ENCODE peak calls at places on chromosomes 13 and 19, in eight cellular contexts. One of them, this sample, is unnamed. For H3K27me3, the result is how much of the 10 kb centered on the place peaks cover.

GRCh38 chr19:9799162-9799561 is 19.7 kb downstream of the FBXL12 start:
- DNase-seq in IMR-90: no peak
- DNase-seq in stomach: no peak
- DNase-seq in Peyer's patch: no peak
- DNase-seq in keratinocyte: no peak
- DNase-seq in aorta: no peak
- DNase-seq in GM23248: no peak
- DNase-seq in mammary epithelial cell: no peak
- DNase-seq in this sample: no peak

GRCh38 chr13:41196620-41197019 is 2.3 kb upstream of the KBTBD7 start:
- DNase-seq in mammary epithelial cell: peak
- DNase-seq in keratinocyte: no peak
- DNase-seq in stomach: no peak
- DNase-seq in IMR-90: no peak
- DNase-seq in GM23248: peak
- DNase-seq in aorta: no peak
- DNase-seq in Peyer's patch: no peak
- DNase-seq in this sample: no peak

GRCh38 chr13:110380359-110381028 is 73.4 kb downstream of the COL4A2 start:
- DNase-seq in mammary epithelial cell: no peak
- DNase-seq in stomach: no peak
- DNase-seq in aorta: peak
- DNase-seq in IMR-90: peak
- DNase-seq in GM23248: peak
- DNase-seq in Peyer's patch: no peak
- DNase-seq in keratinocyte: no peak
- DNase-seq in this sample: peak

GRCh38 chr19:3632739-3633558 is 6.4 kb upstream of the CACTIN start:
- DNase-seq in GM23248: no peak
- DNase-seq in stomach: no peak
- DNase-seq in Peyer's patch: no peak
- DNase-seq in mammary epithelial cell: no peak
- DNase-seq in IMR-90: no peak
- DNase-seq in keratinocyte: no peak
- DNase-seq in aorta: no peak
- DNase-seq in this sample: no peak

GRCh38 chr19:3411636-3412035 is 45.3 kb downstream of the NFIC start:
- DNase-seq in stomach: peak
- DNase-seq in aorta: no peak
- DNase-seq in GM23248: no peak
- DNase-seq in Peyer's patch: no peak
- DNase-seq in keratinocyte: no peak
- DNase-seq in IMR-90: no peak
- DNase-seq in mammary epithelial cell: no peak
- DNase-seq in this sample: no peak

GRCh38 chr19:19211499-19212432 is at the start of gene NCAN:
- DNase-seq in keratinocyte: no peak
- DNase-seq in stomach: no peak
- DNase-seq in IMR-90: no peak
- DNase-seq in aorta: no peak
- DNase-seq in mammary epithelial cell: no peak
- DNase-seq in GM23248: no peak
- DNase-seq in Peyer's patch: no peak
- DNase-seq in this sample: no peak

GRCh38 chr19:3375221-3376088 is 9.1 kb downstream of the NFIC start:
- DNase-seq in IMR-90: peak
- DNase-seq in aorta: peak
- DNase-seq in Peyer's patch: no peak
- DNase-seq in stomach: peak
- DNase-seq in mammary epithelial cell: no peak
- DNase-seq in keratinocyte: no peak
- DNase-seq in GM23248: peak
- DNase-seq in this sample: peak

GRCh38 chr19:41753159-41753558 is 2.2 kb upstream of the CEACAM6 start:
- DNase-seq in Peyer's patch: peak
- DNase-seq in GM23248: peak
- DNase-seq in IMR-90: no peak
- DNase-seq in aorta: peak
- DNase-seq in stomach: peak
- DNase-seq in mammary epithelial cell: peak
- DNase-seq in keratinocyte: no peak
- DNase-seq in this sample: no peak

GRCh38 chr13:54305377-54305776 is 1276.8 kb downstream of the OLFM4 start:
- DNase-seq in IMR-90: no peak
- DNase-seq in aorta: no peak
- DNase-seq in mammary epithelial cell: no peak
- DNase-seq in GM23248: no peak
- DNase-seq in stomach: no peak
- DNase-seq in Peyer's patch: no peak
- DNase-seq in keratinocyte: no peak
- DNase-seq in this sample: no peak

GRCh38 chr19:55486971-55487883 is 1.0 kb upstream of the SSC5D start:
- DNase-seq in keratinocyte: peak
- DNase-seq in stomach: no peak
- DNase-seq in Peyer's patch: no peak
- DNase-seq in mammary epithelial cell: peak
- DNase-seq in IMR-90: peak
- DNase-seq in aorta: peak
- DNase-seq in GM23248: peak
- DNase-seq in this sample: peak

GRCh38 chr19:2047449-2048103 is 3.5 kb downstream of the MKNK2 start:
- DNase-seq in GM23248: peak
- DNase-seq in mammary epithelial cell: no peak
- DNase-seq in keratinocyte: no peak
- DNase-seq in IMR-90: no peak
- DNase-seq in aorta: peak
- DNase-seq in Peyer's patch: peak
- DNase-seq in stomach: peak
- DNase-seq in this sample: no peak

GRCh38 chr19:46945668-46946067 is 74.0 kb upstream of the NPAS1 start:
- DNase-seq in stomach: no peak
- DNase-seq in keratinocyte: no peak
- DNase-seq in Peyer's patch: no peak
- DNase-seq in mammary epithelial cell: no peak
- DNase-seq in IMR-90: no peak
- DNase-seq in aorta: no peak
- DNase-seq in GM23248: peak
- DNase-seq in this sample: no peak

GRCh38 chr19:4474504-4475136 is 2.5 kb downstream of the HDGFL2 start:
- DNase-seq in stomach: no peak
- DNase-seq in IMR-90: peak
- DNase-seq in mammary epithelial cell: peak
- DNase-seq in GM23248: peak
- DNase-seq in Peyer's patch: no peak
- DNase-seq in aorta: no peak
- DNase-seq in keratinocyte: no peak
- DNase-seq in this sample: no peak

GRCh38 chr19:16153582-16154336 is 10.3 kb downstream of the HSH2D start:
- DNase-seq in keratinocyte: no peak
- DNase-seq in stomach: no peak
- DNase-seq in mammary epithelial cell: no peak
- DNase-seq in Peyer's patch: no peak
- DNase-seq in GM23248: peak
- DNase-seq in aorta: no peak
- DNase-seq in IMR-90: no peak
- DNase-seq in this sample: no peak

GRCh38 chr19:16156904-16157303 is 13.4 kb downstream of the HSH2D start:
- DNase-seq in stomach: no peak
- DNase-seq in GM23248: no peak
- DNase-seq in Peyer's patch: no peak
- DNase-seq in aorta: no peak
- DNase-seq in IMR-90: no peak
- DNase-seq in mammary epithelial cell: no peak
- DNase-seq in keratinocyte: no peak
- DNase-seq in this sample: no peak

GRCh38 chr19:16155128-16155527 is 11.6 kb downstream of the HSH2D start:
- DNase-seq in stomach: no peak
- DNase-seq in keratinocyte: no peak
- DNase-seq in aorta: no peak
- DNase-seq in Peyer's patch: no peak
- DNase-seq in IMR-90: no peak
- DNase-seq in GM23248: no peak
- DNase-seq in mammary epithelial cell: no peak
- DNase-seq in this sample: no peak

GRCh38 chr19:16157601-16158000 is 14.1 kb downstream of the HSH2D start:
- DNase-seq in keratinocyte: no peak
- DNase-seq in stomach: no peak
- DNase-seq in GM23248: no peak
- DNase-seq in IMR-90: no peak
- DNase-seq in aorta: no peak
- DNase-seq in Peyer's patch: no peak
- DNase-seq in mammary epithelial cell: no peak
- DNase-seq in this sample: no peak

DNA sequence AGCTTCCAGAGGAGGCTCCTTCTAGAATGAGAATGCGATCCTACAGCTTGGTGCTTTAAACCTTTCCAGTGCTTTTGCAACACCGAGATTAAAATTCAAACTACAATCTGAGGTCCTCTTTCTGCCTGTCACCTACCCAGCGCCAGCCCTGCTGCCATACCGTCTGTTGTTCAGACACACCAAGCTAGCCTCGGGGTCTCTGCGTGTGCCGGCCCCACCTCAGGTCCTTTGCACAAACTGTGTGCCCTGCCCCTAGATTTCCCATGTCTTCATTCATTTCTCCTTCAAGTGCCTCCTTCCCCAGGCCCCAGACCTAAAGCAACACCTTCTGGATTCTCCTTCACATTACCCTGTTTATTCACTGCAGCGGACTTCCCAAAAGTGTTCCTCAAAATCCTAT is 11.1 kb downstream of the HSH2D start:
- DNase-seq in stomach: no peak
- DNase-seq in IMR-90: no peak
- DNase-seq in mammary epithelial cell: no peak
- DNase-seq in aorta: no peak
- DNase-seq in keratinocyte: no peak
- DNase-seq in GM23248: no peak
- DNase-seq in Peyer's patch: no peak
- DNase-seq in this sample: no peak
- H3K27ac ChIP-seq in stomach: no peak
- H3K27ac ChIP-seq in IMR-90: no peak
- H3K27ac ChIP-seq in mammary epithelial cell: no peak
- H3K27ac ChIP-seq in aorta: no peak
- H3K27ac ChIP-seq in keratinocyte: no peak
- H3K27ac ChIP-seq in GM23248: no peak
- H3K27ac ChIP-seq in Peyer's patch: no peak
- H3K27ac ChIP-seq in this sample: no peak

GRCh38 chr19:6586726-6587092 is 4.2 kb downstream of the CD70 start:
- DNase-seq in mammary epithelial cell: no peak
- DNase-seq in stomach: no peak
- DNase-seq in keratinocyte: no peak
- DNase-seq in GM23248: no peak
- DNase-seq in Peyer's patch: no peak
- DNase-seq in aorta: no peak
- DNase-seq in IMR-90: no peak
- DNase-seq in this sample: no peak
- H3K27me3 ChIP-seq in mammary epithelial cell: under half
- H3K27me3 ChIP-seq in stomach: half or more
- H3K27me3 ChIP-seq in keratinocyte: half or more
- H3K27me3 ChIP-seq in GM23248: half or more
- H3K27me3 ChIP-seq in Peyer's patch: under half
- H3K27me3 ChIP-seq in aorta: under half
- H3K27me3 ChIP-seq in IMR-90: under half
- H3K27me3 ChIP-seq in this sample: under half

GRCh38 chr19:49530708-49531107 is 2.9 kb downstream of the RCN3 start:
- DNase-seq in keratinocyte: no peak
- DNase-seq in IMR-90: no peak
- DNase-seq in Peyer's patch: no peak
- DNase-seq in mammary epithelial cell: no peak
- DNase-seq in aorta: no peak
- DNase-seq in stomach: no peak
- DNase-seq in GM23248: no peak
- DNase-seq in this sample: no peak

GRCh38 chr19:49534632-49535385 is 7.0 kb downstream of the RCN3 start:
- DNase-seq in mammary epithelial cell: no peak
- DNase-seq in keratinocyte: no peak
- DNase-seq in aorta: no peak
- DNase-seq in GM23248: no peak
- DNase-seq in stomach: no peak
- DNase-seq in Peyer's patch: no peak
- DNase-seq in IMR-90: no peak
- DNase-seq in this sample: no peak

GRCh38 chr19:49538643-49539042 is 10.8 kb downstream of the RCN3 start:
- DNase-seq in stomach: no peak
- DNase-seq in keratinocyte: no peak
- DNase-seq in mammary epithelial cell: no peak
- DNase-seq in aorta: no peak
- DNase-seq in Peyer's patch: no peak
- DNase-seq in IMR-90: no peak
- DNase-seq in GM23248: no peak
- DNase-seq in this sample: no peak

GRCh38 chr19:49536921-49537462 is 9.2 kb downstream of the RCN3 start:
- DNase-seq in Peyer's patch: no peak
- DNase-seq in IMR-90: no peak
- DNase-seq in mammary epithelial cell: no peak
- DNase-seq in GM23248: no peak
- DNase-seq in stomach: no peak
- DNase-seq in aorta: no peak
- DNase-seq in keratinocyte: no peak
- DNase-seq in this sample: no peak

DNA sequence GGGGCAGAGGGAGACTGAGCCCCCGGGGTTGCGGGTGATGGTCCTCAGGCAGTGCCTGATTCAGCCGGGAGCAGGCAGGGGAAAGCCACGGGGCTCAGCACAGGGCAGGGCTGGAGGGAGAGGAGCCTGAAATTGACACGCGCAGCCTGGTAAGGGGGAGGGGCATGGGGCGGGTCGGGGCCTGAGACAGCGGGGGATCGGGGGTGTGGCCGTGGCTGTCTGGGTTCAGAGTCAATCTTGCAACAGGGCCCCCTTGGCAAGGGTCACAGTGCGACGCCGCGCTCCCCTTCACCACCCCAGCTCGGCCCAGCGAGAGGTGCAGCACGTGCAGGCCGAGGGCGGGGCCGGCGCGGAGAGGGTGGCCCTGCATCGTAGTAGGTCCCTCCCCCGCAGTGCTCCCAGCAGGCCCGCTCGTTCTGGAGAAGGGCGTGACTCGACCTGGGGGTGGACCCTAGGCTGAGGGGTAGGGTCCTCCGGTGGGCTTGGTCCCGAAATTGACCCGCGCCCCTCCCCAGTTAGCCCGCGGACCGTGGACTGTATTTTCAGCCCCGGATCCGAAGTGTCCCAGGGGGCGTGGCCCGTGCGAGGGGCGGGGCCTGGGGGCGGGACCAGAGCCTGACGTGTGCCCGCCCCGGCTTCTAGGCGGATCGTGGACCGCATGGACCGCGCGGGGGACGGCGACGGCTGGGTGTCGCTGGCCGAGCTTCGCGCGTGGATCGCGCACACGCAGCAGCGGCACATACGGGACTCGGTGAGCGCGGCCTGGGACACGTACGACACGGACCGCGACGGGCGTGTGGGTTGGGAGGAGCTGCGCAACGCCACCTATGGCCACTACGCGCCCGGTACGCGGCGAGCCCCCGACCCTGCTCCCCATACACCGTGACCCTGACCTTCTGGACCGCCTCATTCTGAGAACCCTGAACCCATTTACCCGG is 6.0 kb downstream of the RCN3 start:
- DNase-seq in IMR-90: peak
- DNase-seq in GM23248: peak
- DNase-seq in aorta: peak
- DNase-seq in Peyer's patch: peak
- DNase-seq in stomach: peak
- DNase-seq in mammary epithelial cell: peak
- DNase-seq in keratinocyte: no peak
- DNase-seq in this sample: peak
- H3K4me3 ChIP-seq in IMR-90: peak
- H3K4me3 ChIP-seq in GM23248: peak
- H3K4me3 ChIP-seq in aorta: no peak
- H3K4me3 ChIP-seq in Peyer's patch: peak
- H3K4me3 ChIP-seq in stomach: peak
- H3K4me3 ChIP-seq in mammary epithelial cell: peak
- H3K4me3 ChIP-seq in keratinocyte: peak
- H3K4me3 ChIP-seq in this sample: peak

GRCh38 chr19:7372810-7373209 is 24.1 kb downstream of the ARHGEF18 start:
- DNase-seq in IMR-90: no peak
- DNase-seq in GM23248: no peak
- DNase-seq in keratinocyte: no peak
- DNase-seq in stomach: no peak
- DNase-seq in Peyer's patch: peak
- DNase-seq in aorta: peak
- DNase-seq in mammary epithelial cell: no peak
- DNase-seq in this sample: no peak
- H3K27ac ChIP-seq in IMR-90: no peak
- H3K27ac ChIP-seq in GM23248: no peak
- H3K27ac ChIP-seq in keratinocyte: no peak
- H3K27ac ChIP-seq in stomach: no peak
- H3K27ac ChIP-seq in Peyer's patch: no peak
- H3K27ac ChIP-seq in aorta: no peak
- H3K27ac ChIP-seq in mammary epithelial cell: no peak
- H3K27ac ChIP-seq in this sample: peak